ENCODE peak calls at places on chromosomes 7 and 10, in six cellular contexts. One of them, this sample, is unnamed.

GRCh38 chr7:66758964-66759628 is 18.6 kb downstream of the RABGEF1 start:
- DNase-seq in lower lobe of right lung: peak
- DNase-seq in neural crest cell: no peak
- DNase-seq in osteocyte: no peak
- DNase-seq in CD8-positive, alpha-beta T cell: no peak
- DNase-seq in nephron progenitor cell: no peak
- DNase-seq in this sample: no peak

GRCh38 chr10:115696747-115697146 is 576.3 kb downstream of the GFRA1 start:
- DNase-seq in CD8-positive, alpha-beta T cell: no peak
- DNase-seq in neural crest cell: no peak
- DNase-seq in lower lobe of right lung: no peak
- DNase-seq in osteocyte: no peak
- DNase-seq in nephron progenitor cell: no peak
- DNase-seq in this sample: no peak

GRCh38 chr7:76296743-76297740 is 5.4 kb upstream of the HSPB1 start:
- DNase-seq in neural crest cell: no peak
- DNase-seq in lower lobe of right lung: peak
- DNase-seq in osteocyte: no peak
- DNase-seq in CD8-positive, alpha-beta T cell: no peak
- DNase-seq in nephron progenitor cell: no peak
- DNase-seq in this sample: peak

GRCh38 chr7:8035190-8035589 is 66.6 kb downstream of the GLCCI1 start:
- DNase-seq in nephron progenitor cell: no peak
- DNase-seq in lower lobe of right lung: no peak
- DNase-seq in CD8-positive, alpha-beta T cell: no peak
- DNase-seq in neural crest cell: no peak
- DNase-seq in osteocyte: no peak
- DNase-seq in this sample: no peak

GRCh38 chr10:123847686-123848432 is 43.7 kb downstream of the CPXM2 start:
- DNase-seq in lower lobe of right lung: no peak
- DNase-seq in nephron progenitor cell: no peak
- DNase-seq in neural crest cell: no peak
- DNase-seq in CD8-positive, alpha-beta T cell: no peak
- DNase-seq in osteocyte: no peak
- DNase-seq in this sample: no peak

GRCh38 chr7:131664570-131664969 is 108.1 kb upstream of the PODXL start:
- DNase-seq in CD8-positive, alpha-beta T cell: no peak
- DNase-seq in neural crest cell: no peak
- DNase-seq in lower lobe of right lung: no peak
- DNase-seq in osteocyte: no peak
- DNase-seq in nephron progenitor cell: no peak
- DNase-seq in this sample: no peak

GRCh38 chr10:131899695-131900349 is 986 bp upstream of the PPP2R2D start:
- DNase-seq in osteocyte: no peak
- DNase-seq in CD8-positive, alpha-beta T cell: no peak
- DNase-seq in lower lobe of right lung: no peak
- DNase-seq in nephron progenitor cell: peak
- DNase-seq in neural crest cell: no peak
- DNase-seq in this sample: no peak

GRCh38 chr7:158252837-158253669 is 334.6 kb downstream of the PTPRN2 start:
- DNase-seq in neural crest cell: no peak
- DNase-seq in osteocyte: peak
- DNase-seq in CD8-positive, alpha-beta T cell: no peak
- DNase-seq in nephron progenitor cell: no peak
- DNase-seq in lower lobe of right lung: peak
- DNase-seq in this sample: no peak

GRCh38 chr10:128046934-128047251 is 79.3 kb downstream of the MKI67 start:
- DNase-seq in neural crest cell: no peak
- DNase-seq in lower lobe of right lung: no peak
- DNase-seq in nephron progenitor cell: no peak
- DNase-seq in osteocyte: no peak
- DNase-seq in CD8-positive, alpha-beta T cell: no peak
- DNase-seq in this sample: no peak

GRCh38 chr7:80859272-80859970 is 59.4 kb downstream of the SEMA3C start:
- DNase-seq in neural crest cell: no peak
- DNase-seq in nephron progenitor cell: no peak
- DNase-seq in CD8-positive, alpha-beta T cell: no peak
- DNase-seq in osteocyte: no peak
- DNase-seq in lower lobe of right lung: peak
- DNase-seq in this sample: no peak

GRCh38 chr10:114504769-114505579 is 100.7 kb upstream of the AFAP1L2 start:
- DNase-seq in nephron progenitor cell: no peak
- DNase-seq in neural crest cell: no peak
- DNase-seq in lower lobe of right lung: no peak
- DNase-seq in CD8-positive, alpha-beta T cell: no peak
- DNase-seq in osteocyte: no peak
- DNase-seq in this sample: peak

GRCh38 chr7:100465299-100465698 is 1.2 kb upstream of the SPACDR start:
- DNase-seq in lower lobe of right lung: no peak
- DNase-seq in neural crest cell: no peak
- DNase-seq in nephron progenitor cell: no peak
- DNase-seq in CD8-positive, alpha-beta T cell: no peak
- DNase-seq in osteocyte: no peak
- DNase-seq in this sample: no peak

GRCh38 chr10:124565565-124566221 is 104.1 kb downstream of the LHPP start:
- DNase-seq in osteocyte: no peak
- DNase-seq in nephron progenitor cell: peak
- DNase-seq in CD8-positive, alpha-beta T cell: no peak
- DNase-seq in neural crest cell: peak
- DNase-seq in lower lobe of right lung: peak
- DNase-seq in this sample: no peak

GRCh38 chr10:31751401-31752080 is 177.1 kb downstream of the ARHGAP12 start:
- DNase-seq in lower lobe of right lung: no peak
- DNase-seq in nephron progenitor cell: no peak
- DNase-seq in neural crest cell: no peak
- DNase-seq in CD8-positive, alpha-beta T cell: no peak
- DNase-seq in osteocyte: no peak
- DNase-seq in this sample: no peak

GRCh38 chr7:121082400-121083101 is 94.0 kb downstream of the CPED1 start:
- DNase-seq in CD8-positive, alpha-beta T cell: no peak
- DNase-seq in nephron progenitor cell: no peak
- DNase-seq in lower lobe of right lung: no peak
- DNase-seq in neural crest cell: no peak
- DNase-seq in osteocyte: no peak
- DNase-seq in this sample: no peak

GRCh38 chr10:4767033-4767814 is 58.8 kb upstream of the AKR1E2 start:
- DNase-seq in lower lobe of right lung: no peak
- DNase-seq in nephron progenitor cell: no peak
- DNase-seq in CD8-positive, alpha-beta T cell: no peak
- DNase-seq in neural crest cell: no peak
- DNase-seq in osteocyte: no peak
- DNase-seq in this sample: no peak

GRCh38 chr7:10536561-10536960 is 437.1 kb upstream of the PHF14 start:
- DNase-seq in CD8-positive, alpha-beta T cell: no peak
- DNase-seq in lower lobe of right lung: no peak
- DNase-seq in neural crest cell: no peak
- DNase-seq in osteocyte: no peak
- DNase-seq in nephron progenitor cell: no peak
- DNase-seq in this sample: no peak

GRCh38 chr7:1752771-1753562 is 82.9 kb downstream of the ELFN1 start:
- DNase-seq in lower lobe of right lung: no peak
- DNase-seq in nephron progenitor cell: no peak
- DNase-seq in neural crest cell: no peak
- DNase-seq in CD8-positive, alpha-beta T cell: no peak
- DNase-seq in osteocyte: no peak
- DNase-seq in this sample: no peak

GRCh38 chr10:112465299-112465882 is 18.4 kb downstream of the VTI1A start:
- DNase-seq in neural crest cell: no peak
- DNase-seq in lower lobe of right lung: no peak
- DNase-seq in CD8-positive, alpha-beta T cell: no peak
- DNase-seq in nephron progenitor cell: no peak
- DNase-seq in osteocyte: no peak
- DNase-seq in this sample: no peak

GRCh38 chr7:726084-726853 is at the start of gene DNAAF5:
- DNase-seq in lower lobe of right lung: peak
- DNase-seq in nephron progenitor cell: peak
- DNase-seq in CD8-positive, alpha-beta T cell: peak
- DNase-seq in osteocyte: peak
- DNase-seq in neural crest cell: peak
- DNase-seq in this sample: no peak

GRCh38 chr7:665751-666453 is 60.6 kb upstream of the DNAAF5 start:
- DNase-seq in nephron progenitor cell: no peak
- DNase-seq in lower lobe of right lung: no peak
- DNase-seq in neural crest cell: no peak
- DNase-seq in osteocyte: no peak
- DNase-seq in CD8-positive, alpha-beta T cell: no peak
- DNase-seq in this sample: no peak

GRCh38 chr7:152907042-152907761 is 147.7 kb downstream of the ACTR3B start:
- DNase-seq in CD8-positive, alpha-beta T cell: no peak
- DNase-seq in neural crest cell: no peak
- DNase-seq in lower lobe of right lung: no peak
- DNase-seq in osteocyte: no peak
- DNase-seq in nephron progenitor cell: no peak
- DNase-seq in this sample: no peak

GRCh38 chr7:114718861-114719260 is 203.0 kb upstream of the MDFIC start:
- DNase-seq in osteocyte: no peak
- DNase-seq in neural crest cell: no peak
- DNase-seq in lower lobe of right lung: no peak
- DNase-seq in CD8-positive, alpha-beta T cell: no peak
- DNase-seq in nephron progenitor cell: no peak
- DNase-seq in this sample: no peak

GRCh38 chr10:72567884-72568283 is 58.0 kb downstream of the MICU1 start:
- DNase-seq in lower lobe of right lung: no peak
- DNase-seq in CD8-positive, alpha-beta T cell: no peak
- DNase-seq in nephron progenitor cell: no peak
- DNase-seq in neural crest cell: no peak
- DNase-seq in osteocyte: no peak
- DNase-seq in this sample: no peak

GRCh38 chr10:65570143-65571010 is 1355.5 kb upstream of the LRRTM3 start:
- DNase-seq in osteocyte: no peak
- DNase-seq in CD8-positive, alpha-beta T cell: no peak
- DNase-seq in nephron progenitor cell: peak
- DNase-seq in neural crest cell: peak
- DNase-seq in lower lobe of right lung: peak
- DNase-seq in this sample: no peak

GRCh38 chr7:129163875-129164544 is 19.5 kb downstream of the TSPAN33 start:
- DNase-seq in neural crest cell: no peak
- DNase-seq in osteocyte: no peak
- DNase-seq in CD8-positive, alpha-beta T cell: no peak
- DNase-seq in nephron progenitor cell: no peak
- DNase-seq in lower lobe of right lung: no peak
- DNase-seq in this sample: peak

GRCh38 chr7:601573-602340 is 82.1 kb upstream of the PDGFA start:
- DNase-seq in neural crest cell: no peak
- DNase-seq in lower lobe of right lung: peak
- DNase-seq in CD8-positive, alpha-beta T cell: peak
- DNase-seq in nephron progenitor cell: peak
- DNase-seq in osteocyte: no peak
- DNase-seq in this sample: no peak

GRCh38 chr7:135755351-135755753 is 6.7 kb upstream of the FAM180A start:
- DNase-seq in CD8-positive, alpha-beta T cell: no peak
- DNase-seq in nephron progenitor cell: no peak
- DNase-seq in lower lobe of right lung: no peak
- DNase-seq in neural crest cell: no peak
- DNase-seq in osteocyte: no peak
- DNase-seq in this sample: no peak

GRCh38 chr10:60480865-60481563 is 91.3 kb upstream of the ANK3 start:
- DNase-seq in lower lobe of right lung: no peak
- DNase-seq in CD8-positive, alpha-beta T cell: no peak
- DNase-seq in osteocyte: no peak
- DNase-seq in nephron progenitor cell: no peak
- DNase-seq in neural crest cell: no peak
- DNase-seq in this sample: peak

GRCh38 chr10:21501731-21502370 is 23.6 kb downstream of the SKIDA1 start:
- DNase-seq in neural crest cell: no peak
- DNase-seq in osteocyte: peak
- DNase-seq in nephron progenitor cell: no peak
- DNase-seq in CD8-positive, alpha-beta T cell: no peak
- DNase-seq in lower lobe of right lung: no peak
- DNase-seq in this sample: no peak
- TF ChIP-seq CTCF in neural crest cell: no peak
- TF ChIP-seq CTCF in osteocyte: no peak
- TF ChIP-seq CTCF in nephron progenitor cell: no peak
- TF ChIP-seq CTCF in CD8-positive, alpha-beta T cell: no peak
- TF ChIP-seq CTCF in lower lobe of right lung: no peak
- TF ChIP-seq CTCF in this sample: no peak

GRCh38 chr7:137127806-137128205 is 215.7 kb downstream of the PTN start:
- DNase-seq in nephron progenitor cell: no peak
- DNase-seq in neural crest cell: no peak
- DNase-seq in CD8-positive, alpha-beta T cell: no peak
- DNase-seq in lower lobe of right lung: no peak
- DNase-seq in osteocyte: no peak
- DNase-seq in this sample: no peak
- TF ChIP-seq CTCF in nephron progenitor cell: no peak
- TF ChIP-seq CTCF in neural crest cell: no peak
- TF ChIP-seq CTCF in CD8-positive, alpha-beta T cell: no peak
- TF ChIP-seq CTCF in lower lobe of right lung: no peak
- TF ChIP-seq CTCF in osteocyte: no peak
- TF ChIP-seq CTCF in this sample: no peak

GRCh38 chr7:47726047-47726726 is 144.3 kb upstream of the TNS3 start:
- DNase-seq in osteocyte: peak
- DNase-seq in lower lobe of right lung: no peak
- DNase-seq in nephron progenitor cell: no peak
- DNase-seq in CD8-positive, alpha-beta T cell: no peak
- DNase-seq in neural crest cell: no peak
- DNase-seq in this sample: no peak

GRCh38 chr7:47734287-47734948 is 152.5 kb upstream of the TNS3 start:
- DNase-seq in osteocyte: no peak
- DNase-seq in nephron progenitor cell: no peak
- DNase-seq in CD8-positive, alpha-beta T cell: no peak
- DNase-seq in neural crest cell: no peak
- DNase-seq in lower lobe of right lung: no peak
- DNase-seq in this sample: no peak

GRCh38 chr7:47734949-47735291 is 153.0 kb upstream of the TNS3 start:
- DNase-seq in CD8-positive, alpha-beta T cell: no peak
- DNase-seq in lower lobe of right lung: no peak
- DNase-seq in osteocyte: no peak
- DNase-seq in neural crest cell: no peak
- DNase-seq in nephron progenitor cell: no peak
- DNase-seq in this sample: no peak

GRCh38 chr7:47725031-47725780 is 143.3 kb upstream of the TNS3 start:
- DNase-seq in nephron progenitor cell: no peak
- DNase-seq in lower lobe of right lung: no peak
- DNase-seq in CD8-positive, alpha-beta T cell: no peak
- DNase-seq in neural crest cell: no peak
- DNase-seq in osteocyte: peak
- DNase-seq in this sample: no peak

DNA sequence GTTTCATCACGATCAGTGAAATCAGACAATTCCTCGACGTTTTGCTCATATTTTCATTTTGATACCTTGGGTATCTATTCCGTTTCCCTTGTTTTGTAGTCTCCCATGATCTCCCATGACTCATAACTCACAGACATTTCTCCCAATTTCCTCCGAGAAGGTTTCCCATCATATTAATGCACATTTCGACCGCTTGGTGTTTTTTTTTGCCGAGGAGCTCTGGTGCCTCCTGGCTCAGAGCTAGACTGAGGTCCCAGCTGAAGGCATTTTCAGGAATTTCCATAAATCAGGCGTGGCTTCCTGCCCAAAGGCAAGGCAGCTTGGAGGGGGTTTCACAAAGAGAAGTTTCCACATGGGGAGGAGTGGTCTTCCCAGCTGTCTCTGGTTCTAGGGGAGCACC is 148.2 kb upstream of the TNS3 start:
- DNase-seq in nephron progenitor cell: no peak
- DNase-seq in neural crest cell: no peak
- DNase-seq in CD8-positive, alpha-beta T cell: no peak
- DNase-seq in lower lobe of right lung: no peak
- DNase-seq in osteocyte: peak
- DNase-seq in this sample: no peak
- TF ChIP-seq CTCF in nephron progenitor cell: no peak
- TF ChIP-seq CTCF in neural crest cell: no peak
- TF ChIP-seq CTCF in CD8-positive, alpha-beta T cell: no peak
- TF ChIP-seq CTCF in lower lobe of right lung: no peak
- TF ChIP-seq CTCF in osteocyte: peak
- TF ChIP-seq CTCF in this sample: no peak

GRCh38 chr10:24989867-24990266 is 26.1 kb downstream of the ENKUR start:
- DNase-seq in lower lobe of right lung: no peak
- DNase-seq in neural crest cell: no peak
- DNase-seq in osteocyte: no peak
- DNase-seq in nephron progenitor cell: no peak
- DNase-seq in CD8-positive, alpha-beta T cell: no peak
- DNase-seq in this sample: no peak
- TF ChIP-seq CTCF in lower lobe of right lung: no peak
- TF ChIP-seq CTCF in neural crest cell: no peak
- TF ChIP-seq CTCF in osteocyte: peak
- TF ChIP-seq CTCF in nephron progenitor cell: no peak
- TF ChIP-seq CTCF in CD8-positive, alpha-beta T cell: no peak
- TF ChIP-seq CTCF in this sample: no peak

This sample was measured in AG04449.